ENCODE peak calls at places on chromosomes 1 and 21, in seven cellular contexts. T is mammary epithelial cell; M is spleen; P is adrenal gland; R is HAP-1; D is heart right ventricle; I is CD4-positive, CD25-positive, alpha-beta regulatory T cell. V is an unnamed sample.

GRCh38 chr1:159705251-159705910 is 9.0 kb downstream of the CRP start:
- DNase-seq in R (no peak), T (no peak), D (no peak), I (no peak), P (no peak), M (no peak), V (no peak)

GRCh38 chr1:38044224-38045215 is 2.1 kb downstream of the POU3F1 start:
- DNase-seq in M (no peak), I (no peak), D (no peak), P (no peak), T (no peak), R (no peak), V (no peak)

GRCh38 chr1:32496127-32496526 is 31.3 kb downstream of the ZBTB8B start:
- DNase-seq in T (peak; percentile 35), M (no peak), R (no peak), P (peak; percentile 52), I (no peak), D (no peak), V (no peak)

GRCh38 chr21:45327458-45328197 is 39.9 kb upstream of the POFUT2 start:
- DNase-seq in M (peak; percentile 68), R (no peak), I (no peak), P (no peak), D (no peak), T (no peak), V (peak; percentile 54)

GRCh38 chr1:177432897-177433296 is 262.1 kb downstream of the BRINP2 start:
- DNase-seq in P (no peak), I (no peak), M (no peak), T (no peak), R (no peak), D (no peak), V (no peak)

GRCh38 chr1:58805716-58806571 is 22.1 kb upstream of the JUN start:
- DNase-seq in D (no peak), P (no peak), M (no peak), I (no peak), R (no peak), T (no peak), V (no peak)

GRCh38 chr1:153360592-153360991 is 2.9 kb downstream of the S100A9 start:
- DNase-seq in I (no peak), P (no peak), M (peak; percentile 79), T (no peak), R (no peak), D (no peak), V (no peak)

GRCh38 chr1:196467230-196467629 is 141.0 kb downstream of the KCNT2 start:
- DNase-seq in T (no peak), I (no peak), D (no peak), P (no peak), M (no peak), R (no peak), V (no peak)

GRCh38 chr1:89890085-89890754 is 69.4 kb downstream of the LRRC8D start:
- DNase-seq in T (peak; percentile 97), P (peak; percentile 49), D (peak; percentile 34), M (no peak), R (peak; percentile 74), I (no peak), V (no peak)

GRCh38 chr1:55246896-55247295 is 31.7 kb upstream of the USP24 start:
- DNase-seq in R (no peak), D (no peak), T (no peak), I (no peak), P (no peak), M (no peak), V (no peak)

GRCh38 chr1:180945151-180945550 is 32.5 kb downstream of the KIAA1614 start:
- DNase-seq in T (no peak), M (peak; percentile 66), D (no peak), I (no peak), R (no peak), P (no peak), V (no peak)

GRCh38 chr1:226870323-226871046 is at the start of gene PSEN2:
- DNase-seq in T (peak; percentile 49), I (peak; percentile 41), P (peak; percentile 87), R (peak; percentile 75), M (peak; percentile 92), D (peak; percentile 81), V (peak; percentile 78)

GRCh38 chr21:32096411-32096810 is 182.4 kb downstream of the MIS18A start:
- DNase-seq in I (no peak), M (no peak), R (peak; percentile 59), P (peak; percentile 17), T (no peak), D (peak; percentile 17), V (no peak)

GRCh38 chr1:239718997-239719628 is 332.7 kb downstream of the CHRM3 start:
- DNase-seq in M (no peak), R (no peak), T (no peak), D (no peak), P (no peak), I (no peak), V (no peak)

GRCh38 chr1:78491311-78492071 is 717 bp downstream of the PTGFR start:
- DNase-seq in P (peak; percentile 47), I (no peak), R (no peak), M (no peak), T (peak; percentile 36), D (no peak), V (no peak)

GRCh38 chr21:45575993-45576837 is 34.0 kb upstream of the SLC19A1 start:
- DNase-seq in D (no peak), T (no peak), I (no peak), R (no peak), M (peak; percentile 46), P (no peak), V (no peak)

GRCh38 chr1:47677241-47677940 is 239.5 kb downstream of the FOXD2 start:
- DNase-seq in P (no peak), T (no peak), M (peak; percentile 62), D (no peak), R (no peak), I (no peak), V (no peak)

GRCh38 chr1:229253170-229253974 is 17.5 kb upstream of the RAB4A start:
- DNase-seq in P (no peak), D (no peak), M (no peak), T (peak; percentile 83), R (no peak), I (no peak), V (no peak)

GRCh38 chr1:22225858-22226584 is 83.1 kb upstream of the WNT4 start:
- DNase-seq in M (no peak), P (no peak), D (no peak), R (no peak), T (no peak), I (no peak), V (no peak)

GRCh38 chr1:92040971-92041370 is 11.2 kb downstream of the EPHX4 start:
- DNase-seq in T (no peak), R (no peak), P (no peak), I (no peak), M (no peak), D (no peak), V (no peak)

GRCh38 chr1:32681501-32681900 is 21.1 kb downstream of the SYNC start:
- DNase-seq in T (no peak), P (peak; percentile 41), M (no peak), I (no peak), R (no peak), D (no peak), V (no peak)

GRCh38 chr1:71365451-71365850 is 284.6 kb upstream of the ZRANB2 start:
- DNase-seq in I (no peak), P (no peak), M (no peak), R (no peak), D (no peak), T (no peak), V (no peak)
- H3K4me3 ChIP-seq in I (no peak overlapping the region), P (peak overlapping the region; percentile 35), M (no peak overlapping the region), R (no peak overlapping the region), D (peak overlapping the region; percentile 6), T (no peak overlapping the region), V (peak overlapping the region; percentile 44)

DNA sequence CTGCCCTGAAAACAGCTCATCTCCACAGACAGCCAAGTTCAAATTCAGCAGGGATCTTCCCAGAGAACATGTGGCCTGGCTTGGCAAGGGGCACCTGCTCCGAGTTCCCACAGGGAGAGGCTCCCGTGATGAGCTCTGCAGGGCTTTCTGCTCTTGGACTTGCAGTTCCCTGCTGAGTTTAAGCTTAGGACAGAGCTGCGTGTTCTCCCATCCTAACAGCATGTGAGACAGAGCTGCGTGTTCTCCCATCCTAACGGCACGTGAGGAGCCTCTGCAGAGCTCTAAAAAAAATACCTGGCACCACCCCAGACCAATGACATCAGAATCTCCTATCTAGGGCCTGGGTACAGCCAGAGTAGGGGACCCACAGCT is 113.0 kb upstream of the VAMP3 start:
- DNase-seq in P (no peak), D (no peak), I (no peak), T (no peak), M (no peak), R (no peak), V (no peak)
- H3K4me3 ChIP-seq in P (no peak overlapping the region), D (no peak overlapping the region), I (no peak overlapping the region), T (no peak overlapping the region), M (no peak overlapping the region), R (no peak overlapping the region), V (no peak overlapping the region)

GRCh38 chr1:223715710-223716103 is 3.4 kb downstream of the CAPN2 start:
- DNase-seq in P (no peak), D (no peak), I (no peak), R (no peak), T (no peak), M (no peak), V (no peak)
- H3K4me3 ChIP-seq in P (no peak overlapping the region), D (peak overlapping the region; percentile 92), I (peak overlapping the region; percentile 90), R (no peak overlapping the region), T (peak overlapping the region; percentile 88), M (no peak overlapping the region), V (peak overlapping the region; percentile 20)

DNA sequence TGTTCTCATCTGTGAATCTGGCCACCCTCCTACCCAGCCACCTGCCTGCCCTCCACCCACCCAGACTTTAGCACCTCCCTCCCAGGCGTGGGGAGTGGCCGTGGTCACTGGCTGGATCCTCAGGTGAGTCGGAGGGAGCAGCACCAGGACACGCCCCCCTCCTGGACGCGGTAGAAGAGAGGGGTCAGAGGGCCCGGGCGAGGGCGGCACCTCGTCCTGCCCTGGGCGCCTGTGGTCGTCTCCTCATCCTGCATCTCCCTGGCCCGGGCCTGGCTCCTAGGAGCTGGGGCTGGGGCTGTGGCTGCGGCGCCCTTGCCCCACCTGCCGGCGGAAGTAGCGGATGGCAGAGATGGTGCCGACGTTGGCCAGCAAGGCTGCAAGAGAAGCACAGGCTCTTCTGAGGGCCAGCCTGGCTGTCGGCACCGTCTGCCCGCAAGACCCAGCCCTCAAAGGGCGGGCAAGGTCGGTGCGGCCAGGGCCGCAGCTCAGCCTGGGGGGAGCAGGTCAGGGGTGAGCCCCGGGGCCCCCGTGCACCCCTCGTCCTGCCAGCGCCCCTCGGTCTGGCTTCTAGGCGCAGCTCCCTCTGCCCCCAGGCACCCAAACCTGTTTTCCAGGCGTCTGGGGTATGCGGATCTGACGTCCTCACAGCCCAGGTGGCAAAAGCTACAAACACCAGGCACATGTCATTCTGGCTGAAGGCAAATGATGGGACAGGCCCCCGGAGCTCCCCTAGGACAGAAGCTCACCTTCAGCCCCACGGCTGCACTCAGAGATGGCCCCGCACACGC is 5.8 kb downstream of the PERM1 start:
- DNase-seq in R (peak; percentile 82), T (peak; percentile 69), P (peak; percentile 72), I (peak; percentile 32), D (peak; percentile 61), M (peak; percentile 88), V (peak; percentile 79)
- H3K4me3 ChIP-seq in R (peak overlapping the region; percentile 28), T (peak overlapping the region; percentile 33), P (no peak overlapping the region), I (no peak overlapping the region), D (peak overlapping the region; percentile 34), M (peak overlapping the region; percentile 20), V (peak overlapping the region; percentile 26)

V was measured in heart left ventricle.